ENCODE peak calls at places on chromosomes 7 and 10, in four cellular contexts. P is IMR-90, B is H1, A is GM12878. C is an unnamed sample.

GRCh38 chr10:48605786-48606529 is 1.1 kb upstream of the ARHGAP22 start:
- DNase-seq in A (no peak), B (peak; percentile 22), P (peak; percentile 76), C (no peak)

GRCh38 chr10:126058104-126058503 is 161.7 kb downstream of the FANK1 start:
- DNase-seq in B (peak; percentile 41), A (no peak), P (no peak), C (no peak)

GRCh38 chr7:118496138-118496644 is 271.7 kb downstream of the ANKRD7 start:
- DNase-seq in A (no peak), B (no peak), P (no peak), C (no peak)

GRCh38 chr10:48447356-48448215 is 141.1 kb downstream of the MAPK8 start:
- DNase-seq in B (no peak), P (no peak), A (no peak), C (no peak)

GRCh38 chr7:97006146-97006950 is 995 bp downstream of the DLX6 start:
- DNase-seq in B (peak; percentile 85), A (no peak), P (peak; percentile 1), C (no peak)

GRCh38 chr7:38561166-38561565 is 70.0 kb downstream of the AMPH start:
- DNase-seq in P (peak; percentile 33), B (no peak), A (no peak), C (no peak)

GRCh38 chr10:18290651-18291313 is 150.6 kb downstream of the CACNB2 start:
- DNase-seq in P (no peak), B (no peak), A (no peak), C (no peak)

GRCh38 chr10:100827819-100828743 is 82.7 kb downstream of the PAX2 start:
- DNase-seq in A (no peak), P (no peak), B (peak; percentile 74), C (peak; percentile 51)

GRCh38 chr7:157415486-157415885 is 78.7 kb downstream of the DNAJB6 start:
- DNase-seq in P (no peak), B (no peak), A (no peak), C (no peak)

GRCh38 chr10:131258256-131258655 is 53.3 kb downstream of the TCERG1L start:
- DNase-seq in B (no peak), P (no peak), A (no peak), C (no peak)

GRCh38 chr10:67784584-67784983 is 53.4 kb downstream of the DNAJC12 start:
- DNase-seq in B (no peak), A (no peak), P (peak; percentile 8), C (no peak)

GRCh38 chr10:101829561-101830315 is 11.5 kb upstream of the OGA start:
- DNase-seq in B (peak; percentile 78), P (no peak), A (no peak), C (peak; percentile 80)

GRCh38 chr7:50513166-50513871 is 51.9 kb downstream of the DDC start:
- DNase-seq in P (no peak), A (no peak), B (no peak), C (peak; percentile 45)

GRCh38 chr10:6239213-6239991 is 36.7 kb downstream of the PFKFB3 start:
- DNase-seq in B (no peak), P (peak; percentile 99), A (peak; percentile 12), C (peak; percentile 67)

GRCh38 chr7:150989456-150989855 is 1.4 kb upstream of the NOS3 start:
- DNase-seq in P (no peak), A (no peak), B (no peak), C (no peak)

GRCh38 chr7:150556521-150557138 is 10.6 kb upstream of the GIMAP4 start:
- DNase-seq in B (no peak), A (no peak), P (no peak), C (no peak)

GRCh38 chr7:140360697-140361229 is 37.6 kb downstream of the SLC37A3 start:
- DNase-seq in B (no peak), A (no peak), P (no peak), C (no peak)

GRCh38 chr10:17228081-17229015 is at the start of gene VIM:
- DNase-seq in A (peak; percentile 69), P (peak; percentile 96), B (peak; percentile 82), C (peak; percentile 94)
- TF ChIP-seq CHD1 in A (no peak), P (no peak), B (no peak), C (no peak)

GRCh38 chr10:108850138-108850854 is 1073.0 kb downstream of the XPNPEP1 start:
- DNase-seq in B (no peak), A (peak; percentile 27), P (no peak), C (no peak)
- TF ChIP-seq CHD1 in B (no peak), A (no peak), P (no peak), C (no peak)

GRCh38 chr7:7272294-7272693 is 90.0 kb downstream of the C1GALT1 start:
- DNase-seq in A (no peak), B (no peak), P (peak; percentile 2), C (no peak)
- TF ChIP-seq CHD1 in A (no peak), B (no peak), P (no peak), C (no peak)

GRCh38 chr7:18206331-18206730 is 178.7 kb upstream of the PRPS1L1 start:
- DNase-seq in B (no peak), A (no peak), P (no peak), C (no peak)
- TF ChIP-seq CHD1 in B (no peak), A (no peak), P (no peak), C (no peak)

C was measured in K562.